ENCODE peak calls at places on chromosome 20, in four cellular contexts. O, T, D and Q are unnamed samples.

GRCh38 chr20:53077373-53078205 is 105.4 kb downstream of the TSHZ2 start:
- DNase-seq in T (no peak), O (no peak), D (no peak), Q (peak; percentile 94)

GRCh38 chr20:47576516-47577033 is 74.9 kb downstream of the NCOA3 start:
- DNase-seq in T (peak; percentile 92), O (peak; percentile 77), D (peak; percentile 46), Q (peak; percentile 97)

GRCh38 chr20:9555781-9556180 is 41.4 kb downstream of the LAMP5 start:
- DNase-seq in O (no peak), T (peak; percentile 18), D (no peak), Q (no peak)

GRCh38 chr20:17809714-17810631 is 110.2 kb downstream of the BANF2 start:
- DNase-seq in T (no peak), D (no peak), O (no peak), Q (no peak)

GRCh38 chr20:47143658-47144057 is 212.8 kb downstream of the ZMYND8 start:
- DNase-seq in D (no peak), T (no peak), O (no peak), Q (no peak)

GRCh38 chr20:23152308-23152892 is 66.3 kb upstream of the CD93 start:
- DNase-seq in D (no peak), O (peak; percentile 61), T (peak; percentile 36), Q (peak; percentile 90)

GRCh38 chr20:49591217-49591865 is 23.4 kb upstream of the PTGIS start:
- DNase-seq in O (no peak), T (no peak), D (no peak), Q (no peak)

GRCh38 chr20:25864986-25865714 is 168.5 kb upstream of the ZNF337 start:
- DNase-seq in O (no peak), D (no peak), T (no peak), Q (no peak)

GRCh38 chr20:20782221-20782620 is 69.8 kb upstream of the RALGAPA2 start:
- DNase-seq in O (no peak), T (no peak), D (no peak), Q (no peak)

GRCh38 chr20:53579581-53580375 is 13.9 kb downstream of the ZNF217 start:
- DNase-seq in T (peak; percentile 65), D (no peak), O (no peak), Q (peak; percentile 99)

GRCh38 chr20:62953839-62954703 is 1.6 kb downstream of the SLC17A9 start:
- DNase-seq in D (peak; percentile 75), T (no peak), O (peak; percentile 48), Q (peak; percentile 95)

GRCh38 chr20:39773380-39774000 is 811.3 kb downstream of the DHX35 start:
- DNase-seq in D (no peak), O (no peak), T (no peak), Q (no peak)

GRCh38 chr20:52105045-52105572 is 86.5 kb downstream of the ZFP64 start:
- DNase-seq in T (peak; percentile 68), O (no peak), D (no peak), Q (no peak)

GRCh38 chr20:60921021-60921622 is 330.9 kb upstream of the CDH4 start:
- DNase-seq in O (peak; percentile 16), T (peak; percentile 47), D (no peak), Q (peak; percentile 35)

GRCh38 chr20:13322621-13323020 is 101.5 kb downstream of the ISM1 start:
- DNase-seq in T (no peak), O (no peak), D (no peak), Q (peak; percentile 90)

GRCh38 chr20:43681468-43681942 is 14.6 kb downstream of the MYBL2 start:
- DNase-seq in O (no peak), T (no peak), D (peak; percentile 21), Q (no peak)

GRCh38 chr20:33668087-33668790 is 1.5 kb downstream of the ACTL10 start:
- DNase-seq in T (peak; percentile 51), D (no peak), O (peak; percentile 58), Q (no peak)

GRCh38 chr20:48192109-48192508 is 406.8 kb upstream of the SULF2 start:
- DNase-seq in D (no peak), T (no peak), O (peak; percentile 27), Q (no peak)

GRCh38 chr20:63518946-63519764 is 1.4 kb upstream of the PPDPF start:
- DNase-seq in D (no peak), T (no peak), O (no peak), Q (no peak)

GRCh38 chr20:4038047-4038459 is 22.7 kb upstream of the RNF24 start:
- DNase-seq in T (peak; percentile 34), O (peak; percentile 33), D (peak; percentile 75), Q (no peak)

GRCh38 chr20:53917145-53918009 is 153.0 kb downstream of the BCAS1 start:
- DNase-seq in T (no peak), D (peak; percentile 93), O (peak; percentile 53), Q (no peak)

GRCh38 chr20:42272516-42272915 is 654.3 kb upstream of the CHD6 start:
- DNase-seq in T (no peak), D (no peak), O (no peak), Q (no peak)

GRCh38 chr20:51428451-51429143 is 113.9 kb downstream of the NFATC2 start:
- DNase-seq in O (peak; percentile 24), T (no peak), D (no peak), Q (peak; percentile 75)

DNA sequence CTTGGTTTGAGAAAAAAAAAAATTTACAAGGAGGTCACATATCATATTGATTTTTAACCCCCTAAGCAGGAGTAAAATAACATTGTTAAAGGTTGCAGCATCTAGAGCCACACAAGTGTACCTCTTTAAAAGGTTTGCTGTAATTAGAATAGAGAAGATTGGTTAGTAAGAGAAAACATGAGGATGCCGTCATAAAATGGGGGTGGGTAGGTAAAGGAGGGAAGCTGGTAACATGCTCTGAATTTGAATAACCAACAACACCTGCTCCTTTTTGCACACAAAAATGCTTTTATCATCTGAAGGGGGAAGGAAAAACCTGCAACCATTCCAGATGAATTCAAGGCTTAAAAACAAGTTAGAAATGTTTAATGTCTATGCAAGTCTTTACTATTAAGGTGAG is 816.8 kb downstream of the KIF16B start:
- DNase-seq in O (no peak), D (no peak), T (no peak), Q (no peak)
- TF ChIP-seq CHD4 in O (no peak), D (no peak), T (no peak), Q (no peak)

GRCh38 chr20:40970218-40970617 is 58.4 kb upstream of the TOP1 start:
- DNase-seq in T (no peak), D (no peak), O (no peak), Q (no peak)
- TF ChIP-seq CHD4 in T (no peak), D (no peak), O (no peak), Q (no peak)

GRCh38 chr20:59033093-59033492 is 958 bp upstream of the ATP5F1E start:
- DNase-seq in D (no peak), O (no peak), T (no peak), Q (no peak)

GRCh38 chr20:59035381-59035780 is 3.2 kb upstream of the ATP5F1E start:
- DNase-seq in D (no peak), T (no peak), O (no peak), Q (no peak)

GRCh38 chr20:59032023-59032712 is at the start of gene ATP5F1E:
- DNase-seq in D (peak; percentile 75), O (peak; percentile 97), T (peak; percentile 94), Q (peak; percentile 95)

GRCh38 chr20:59032713-59033059 is 551 bp upstream of the ATP5F1E start:
- DNase-seq in D (no peak), O (no peak), T (no peak), Q (peak; percentile 54)

DNA sequence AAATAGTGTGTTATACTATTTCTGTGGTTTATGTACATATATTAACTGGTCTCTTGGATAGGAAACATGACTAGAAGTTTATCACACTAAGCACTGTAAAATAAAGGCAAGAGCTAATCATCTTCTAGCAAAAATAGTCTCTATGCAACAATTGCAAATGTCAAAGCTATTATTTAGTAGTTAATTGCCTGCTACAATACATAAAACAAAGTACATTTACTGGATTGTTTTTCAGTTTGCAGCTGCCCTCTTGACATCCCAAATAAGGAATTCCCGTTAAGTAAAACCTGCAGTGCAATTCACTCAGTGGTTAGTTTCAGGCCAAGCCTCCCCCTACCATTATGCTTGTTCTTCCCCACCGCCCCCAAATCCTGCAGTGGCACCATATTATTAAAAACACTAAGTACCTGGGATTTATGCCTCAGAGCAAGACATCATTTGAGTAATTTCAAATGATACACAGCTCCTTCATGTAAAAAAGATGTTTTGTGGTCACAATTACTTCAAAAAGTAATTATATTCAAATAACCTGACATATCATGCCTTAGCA is 1.6 kb upstream of the ATP5F1E start:
- DNase-seq in D (no peak), O (no peak), T (no peak), Q (no peak)
- TF ChIP-seq CHD4 in D (no peak), O (no peak), T (no peak), Q (no peak)

GRCh38 chr20:36384022-36384619 is 78.0 kb downstream of the DLGAP4 start:
- DNase-seq in O (peak; percentile 87), T (peak; percentile 42), D (no peak), Q (peak; percentile 79)
- TF ChIP-seq CHD4 in O (no peak), T (no peak), D (no peak), Q (no peak)

GRCh38 chr20:57774951-57775350 is 65.1 kb upstream of the PMEPA1 start:
- DNase-seq in T (no peak), O (no peak), D (no peak), Q (no peak)
- TF ChIP-seq CHD4 in T (no peak), O (no peak), D (no peak), Q (no peak)

DNA sequence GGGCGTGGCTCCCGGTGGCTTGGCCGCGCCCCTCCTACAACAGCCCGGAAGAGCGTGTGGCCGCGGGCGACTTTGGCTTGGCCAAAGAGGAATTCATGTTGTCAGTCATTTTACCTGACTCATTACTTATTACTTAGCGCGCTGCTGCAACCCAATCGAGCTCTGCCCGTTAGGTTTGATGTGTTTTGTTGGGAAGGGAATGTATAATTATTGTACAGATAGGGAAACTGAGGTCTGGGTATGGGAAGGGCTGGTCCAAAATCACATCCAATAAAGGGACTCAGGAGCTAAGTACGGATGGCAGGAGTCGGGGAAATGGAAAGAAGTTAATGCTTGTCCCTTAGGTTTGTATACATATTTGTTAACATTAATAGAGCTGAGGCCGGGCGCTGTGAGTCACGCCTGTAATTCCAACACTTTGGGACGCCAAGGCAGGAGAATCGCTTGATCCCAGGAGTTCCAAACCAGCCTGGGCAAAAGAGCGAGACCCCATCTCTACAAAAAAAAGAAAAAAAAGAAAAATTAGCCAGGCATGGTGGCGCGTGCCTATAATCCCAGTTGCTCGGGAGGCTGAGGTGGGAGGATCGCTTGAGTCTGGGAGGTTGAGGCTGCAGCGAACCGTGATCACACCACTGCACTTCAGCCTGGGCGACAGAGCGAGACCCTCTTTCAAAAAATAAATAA is 639 bp upstream of the ZNF335 start:
- DNase-seq in D (no peak), O (no peak), T (no peak), Q (no peak)
- TF ChIP-seq CHD4 in D (no peak), O (no peak), T (no peak), Q (no peak)

GRCh38 chr20:59603176-59603575 is 1.2 kb upstream of the PHACTR3 start:
- DNase-seq in T (no peak), O (no peak), D (no peak), Q (no peak)
- TF ChIP-seq CHD4 in T (no peak), O (no peak), D (no peak), Q (no peak)

GRCh38 chr20:59305898-59306640 is 5.7 kb downstream of the EDN3 start:
- DNase-seq in O (no peak), T (no peak), D (no peak), Q (no peak)
- TF ChIP-seq CHD4 in O (no peak), T (no peak), D (no peak), Q (no peak)

GRCh38 chr20:1950836-1951235 is 43.0 kb downstream of the PDYN start:
- DNase-seq in D (no peak), T (no peak), O (no peak), Q (no peak)
- TF ChIP-seq CHD4 in D (no peak), T (no peak), O (no peak), Q (no peak)

GRCh38 chr20:44738779-44739477 is 6.7 kb upstream of the KCNK15 start:
- DNase-seq in D (peak; percentile 63), T (peak; percentile 94), O (peak; percentile 86), Q (peak; percentile 89)
- TF ChIP-seq CHD4 in D (no peak), T (no peak), O (no peak), Q (no peak)